ENCODE peak calls at places on chromosomes 1 and 21, in nine cellular contexts. G is transverse colon, N is stomach, C is GM12891, L is upper lobe of left lung, Y is HCT116, X is vagina, I is K562, Z is spleen. D is an unnamed sample.

GRCh38 chr1:232029297-232029696 is 402.7 kb downstream of the DISC1 start:
- DNase-seq in I (no peak), Z (no peak), G (no peak), L (no peak), C (no peak), X (no peak), Y (no peak), N (no peak), D (no peak)

GRCh38 chr1:201190624-201191051 is at the start of gene IGFN1:
- DNase-seq in L (peak), Y (no peak), Z (peak), X (no peak), I (peak), N (no peak), G (no peak), C (no peak), D (no peak)

GRCh38 chr1:244730153-244730933 is 77.4 kb downstream of the DESI2 start:
- DNase-seq in Z (peak), N (peak), X (no peak), C (no peak), Y (no peak), I (peak), L (peak), G (peak), D (peak)

GRCh38 chr1:103546496-103546895 is 21.0 kb downstream of the RNPC3 start:
- DNase-seq in L (no peak), C (no peak), Z (no peak), I (no peak), Y (no peak), N (no peak), X (no peak), G (no peak), D (no peak)

GRCh38 chr1:87968259-87968955 is 639.7 kb downstream of the LMO4 start:
- DNase-seq in I (no peak), Z (no peak), Y (no peak), G (peak), N (no peak), X (no peak), C (no peak), L (no peak), D (no peak)

GRCh38 chr1:32361674-32362473 is 411 bp downstream of the FAM229A start:
- DNase-seq in C (peak), X (no peak), G (peak), Z (peak), I (no peak), L (peak), N (peak), Y (no peak), D (no peak)

GRCh38 chr1:200429221-200429751 is 19.4 kb upstream of the ZNF281 start:
- DNase-seq in C (no peak), I (no peak), N (no peak), Y (no peak), Z (no peak), G (no peak), X (no peak), L (no peak), D (no peak)

GRCh38 chr1:162670928-162671663 is 38.8 kb downstream of the DDR2 start:
- DNase-seq in C (no peak), I (no peak), G (no peak), Z (no peak), X (no peak), L (no peak), N (no peak), Y (no peak), D (no peak)

GRCh38 chr21:34116569-34116968 is 43.2 kb downstream of the MRPS6 start:
- DNase-seq in L (no peak), Z (no peak), Y (no peak), X (no peak), N (no peak), I (no peak), G (peak), C (no peak), D (no peak)

GRCh38 chr1:29688477-29689365 is 452.4 kb downstream of the PTPRU start:
- DNase-seq in Y (no peak), G (no peak), X (no peak), C (peak), N (no peak), L (no peak), I (peak), Z (no peak), D (no peak)

GRCh38 chr1:112957133-112957812 is 1.3 kb upstream of the SLC16A1 start:
- DNase-seq in X (peak), Z (no peak), C (peak), I (peak), N (no peak), L (no peak), G (peak), Y (peak), D (peak)

GRCh38 chr21:46121286-46122221 is 23.6 kb downstream of the COL6A2 start:
- DNase-seq in I (no peak), N (peak), Y (no peak), L (peak), X (no peak), Z (peak), C (peak), G (peak), D (peak)

GRCh38 chr1:119000371-119001180 is 12.4 kb upstream of the TBX15 start:
- DNase-seq in L (peak), X (no peak), C (no peak), G (no peak), Z (peak), Y (no peak), I (no peak), N (no peak), D (no peak)

GRCh38 chr1:198936371-198937083 is 297.7 kb downstream of the PTPRC start:
- DNase-seq in L (no peak), G (no peak), X (no peak), Y (no peak), C (no peak), Z (no peak), I (no peak), N (no peak), D (no peak)

GRCh38 chr21:43024737-43025136 is 50.4 kb downstream of the PKNOX1 start:
- DNase-seq in Z (peak), C (no peak), I (no peak), Y (no peak), N (no peak), L (no peak), X (no peak), G (no peak), D (no peak)

GRCh38 chr1:6389971-6390370 is 3.6 kb downstream of the ACOT7 start:
- DNase-seq in G (no peak), C (no peak), Z (no peak), N (no peak), X (no peak), L (no peak), I (no peak), Y (no peak), D (no peak)

GRCh38 chr1:26471498-26472329 is 526 bp upstream of the HMGN2 start:
- DNase-seq in C (peak), L (peak), I (peak), Y (peak), N (peak), G (peak), X (peak), Z (peak), D (no peak)
- TF ChIP-seq POLR2A in C (no peak), L (no peak), I (peak), Y (no peak), N (no peak), G (peak), X (no peak), Z (no peak), D (no peak)

DNA sequence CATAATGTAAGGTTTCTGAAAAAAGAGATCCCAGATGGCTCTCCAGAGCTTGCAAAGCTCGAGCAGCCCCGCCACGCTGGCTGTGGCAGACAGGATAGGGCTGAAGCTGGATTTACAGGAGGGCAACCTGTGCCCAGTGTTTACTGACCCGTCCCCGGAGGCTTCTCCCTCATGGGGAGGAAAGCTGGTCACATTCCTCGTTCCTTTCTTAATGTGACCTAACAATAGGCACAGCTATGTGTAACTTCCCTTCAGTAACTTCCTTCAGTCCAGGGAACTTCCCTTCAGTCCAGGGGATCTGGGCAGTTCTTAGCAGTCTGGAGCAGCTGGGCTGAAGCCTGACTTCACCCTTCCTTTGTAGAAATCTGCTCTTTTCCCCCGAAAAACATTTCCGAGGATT is 7.7 kb downstream of the SLFNL1 start:
- DNase-seq in X (no peak), Y (no peak), Z (no peak), N (no peak), I (no peak), C (no peak), G (no peak), L (no peak), D (no peak)
- TF ChIP-seq POLR2AphosphoS5 in X (no peak), Y (no peak), Z (no peak), N (no peak), I (no peak), C (no peak), G (no peak), L (no peak), D (no peak)

DNA sequence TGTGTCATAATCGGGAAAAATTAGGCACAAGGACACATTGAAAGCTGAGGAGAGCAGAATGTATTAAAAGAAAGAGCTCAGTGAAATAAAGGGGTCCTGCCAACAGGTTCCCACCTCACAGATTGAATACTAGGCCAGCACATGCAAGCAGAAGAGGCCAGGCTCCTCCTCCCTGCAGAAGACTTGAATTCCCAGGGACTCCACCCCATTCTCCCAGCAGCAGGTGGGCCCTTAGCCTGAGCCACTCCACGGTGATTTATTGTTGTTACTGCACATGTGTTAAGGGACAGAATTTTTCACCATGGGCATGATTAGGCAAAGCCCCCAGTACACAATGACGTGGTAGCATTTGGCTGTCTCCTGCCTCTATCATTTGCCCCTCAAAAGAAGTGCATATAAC is 1844.7 kb downstream of the NCAM2 start:
- DNase-seq in I (no peak), Z (no peak), G (no peak), C (no peak), L (no peak), X (no peak), N (no peak), Y (no peak), D (no peak)
- TF ChIP-seq POLR2A in I (no peak), Z (no peak), G (no peak), C (no peak), L (no peak), X (no peak), N (no peak), Y (no peak), D (no peak)

GRCh38 chr1:48405400-48405799 is 66.6 kb downstream of the SPATA6 start:
- DNase-seq in C (no peak), G (no peak), L (no peak), Z (no peak), N (no peak), I (no peak), Y (no peak), X (no peak), D (no peak)
- TF ChIP-seq POLR2AphosphoS5 in C (no peak), G (no peak), L (no peak), Z (no peak), N (no peak), I (no peak), Y (no peak), X (no peak), D (no peak)

D was measured in GM12892.